ENCODE peak calls at places on chromosomes 4 and X, in four cellular contexts. One of them, this sample, is unnamed.
A peak's percentile ranks its signal among the peaks of the same experiment; 100 is the strongest.

GRCh38 chr4:5824227-5824626 is 68.7 kb downstream of the CRMP1 start:
- DNase-seq in GM12892: no peak
- DNase-seq in right cardiac atrium: no peak
- DNase-seq in memory B cell: no peak
- DNase-seq in this sample: no peak

GRCh38 chr4:113587156-113587555 is 174.4 kb downstream of the CAMK2D start:
- DNase-seq in GM12892: no peak
- DNase-seq in right cardiac atrium: no peak
- DNase-seq in memory B cell: no peak
- DNase-seq in this sample: no peak

GRCh38 chrX:143663755-143664154 is 27.9 kb upstream of the SLITRK4 start:
- DNase-seq in GM12892: no peak
- DNase-seq in right cardiac atrium: no peak
- DNase-seq in memory B cell: no peak
- DNase-seq in this sample: no peak

GRCh38 chrX:98637451-98637850 is 1753.7 kb downstream of the RPA4 start:
- DNase-seq in GM12892: no peak
- DNase-seq in right cardiac atrium: no peak
- DNase-seq in memory B cell: no peak
- DNase-seq in this sample: no peak

GRCh38 chr4:88737304-88738015 is 39.8 kb upstream of the NAP1L5 start:
- DNase-seq in GM12892: no peak
- DNase-seq in right cardiac atrium: no peak
- DNase-seq in memory B cell: peak; percentile 7
- DNase-seq in this sample: no peak

GRCh38 chr4:6992728-6993655 is 50.2 kb upstream of the TADA2B start:
- DNase-seq in GM12892: no peak
- DNase-seq in right cardiac atrium: no peak
- DNase-seq in memory B cell: no peak
- DNase-seq in this sample: no peak

GRCh38 chrX:45622538-45622937 is 421.9 kb upstream of the DIPK2B start:
- DNase-seq in GM12892: no peak
- DNase-seq in right cardiac atrium: no peak
- DNase-seq in memory B cell: no peak
- DNase-seq in this sample: no peak

GRCh38 chr4:95728145-95728544 is 111.7 kb upstream of the PDHA2 start:
- DNase-seq in GM12892: no peak
- DNase-seq in right cardiac atrium: peak; percentile 24
- DNase-seq in memory B cell: no peak
- DNase-seq in this sample: peak; percentile 24

GRCh38 chr4:176818531-176818930 is 25.8 kb upstream of the VEGFC start:
- DNase-seq in GM12892: no peak
- DNase-seq in right cardiac atrium: no peak
- DNase-seq in memory B cell: no peak
- DNase-seq in this sample: no peak

GRCh38 chrX:144335402-144335801 is 451.5 kb downstream of the UBE2NL start:
- DNase-seq in GM12892: no peak
- DNase-seq in right cardiac atrium: no peak
- DNase-seq in memory B cell: no peak
- DNase-seq in this sample: no peak

GRCh38 chr4:8159522-8160232 is 1.1 kb upstream of the ABLIM2 start:
- DNase-seq in GM12892: no peak
- DNase-seq in right cardiac atrium: no peak
- DNase-seq in memory B cell: no peak
- DNase-seq in this sample: no peak

GRCh38 chr4:2893772-2894171 is 50.1 kb downstream of the ADD1 start:
- DNase-seq in GM12892: no peak
- DNase-seq in right cardiac atrium: no peak
- DNase-seq in memory B cell: no peak
- DNase-seq in this sample: no peak

GRCh38 chr4:156109943-156110925 is 156.6 kb upstream of the CTSO start:
- DNase-seq in GM12892: no peak
- DNase-seq in right cardiac atrium: no peak
- DNase-seq in memory B cell: no peak
- DNase-seq in this sample: no peak

GRCh38 chr4:24604558-24605214 is 20.3 kb upstream of the DHX15 start:
- DNase-seq in GM12892: no peak
- DNase-seq in right cardiac atrium: no peak
- DNase-seq in memory B cell: no peak
- DNase-seq in this sample: no peak

GRCh38 chr4:105184316-105184988 is 37.8 kb downstream of the TET2 start:
- DNase-seq in GM12892: no peak
- DNase-seq in right cardiac atrium: no peak
- DNase-seq in memory B cell: no peak
- DNase-seq in this sample: peak; percentile 51

GRCh38 chr4:145602129-145602760 is 16.9 kb upstream of the MMAA start:
- DNase-seq in GM12892: no peak
- DNase-seq in right cardiac atrium: no peak
- DNase-seq in memory B cell: no peak
- DNase-seq in this sample: no peak

GRCh38 chrX:40446927-40447326 is 133.8 kb upstream of the ATP6AP2 start:
- DNase-seq in GM12892: no peak
- DNase-seq in right cardiac atrium: no peak
- DNase-seq in memory B cell: no peak
- DNase-seq in this sample: no peak

GRCh38 chr4:40721730-40722171 is 28.0 kb upstream of the NSUN7 start:
- DNase-seq in GM12892: no peak
- DNase-seq in right cardiac atrium: no peak
- DNase-seq in memory B cell: no peak
- DNase-seq in this sample: no peak

GRCh38 chr4:61202100-61202637 is 2.0 kb downstream of the ADGRL3 start:
- DNase-seq in GM12892: peak; percentile 1
- DNase-seq in right cardiac atrium: no peak
- DNase-seq in memory B cell: no peak
- DNase-seq in this sample: no peak

GRCh38 chr4:184375027-184375426 is 99.3 kb downstream of the IRF2 start:
- DNase-seq in GM12892: no peak
- DNase-seq in right cardiac atrium: no peak
- DNase-seq in memory B cell: no peak
- DNase-seq in this sample: no peak